ENCODE peak calls at places on chromosomes 16 and 17, in eight cellular contexts. A, P, N, C, O, X, M and R are unnamed samples.

GRCh38 chr16:89909777-89910716 is 8.6 kb upstream of the MC1R start:
- DNase-seq in C (peak), M (peak), O (peak), X (peak), P (peak), N (peak), A (peak), R (peak)

GRCh38 chr17:35051183-35051578 is 12.3 kb downstream of the RFFL start:
- DNase-seq in O (peak), C (no peak), M (no peak), X (no peak), A (peak), N (no peak), P (no peak), R (no peak)

GRCh38 chr17:81648707-81649085 is 7.6 kb downstream of the PDE6G start:
- DNase-seq in O (no peak), A (no peak), P (no peak), N (no peak), X (no peak), M (no peak), C (no peak), R (no peak)

GRCh38 chr16:660459-661183 is 7.3 kb upstream of the RHOT2 start:
- DNase-seq in O (peak), M (peak), C (peak), X (peak), A (peak), N (peak), P (peak), R (peak)

GRCh38 chr16:51637744-51638100 is 486.7 kb upstream of the SALL1 start:
- DNase-seq in O (no peak), P (no peak), X (no peak), N (no peak), M (no peak), C (no peak), A (peak), R (peak)

GRCh38 chr17:57861000-57861736 is 11.3 kb upstream of the MRPS23 start:
- DNase-seq in C (no peak), N (peak), M (peak), P (peak), X (no peak), A (peak), O (peak), R (peak)

GRCh38 chr17:78137392-78138203 is 7.0 kb downstream of the TMC8 start:
- DNase-seq in O (no peak), X (no peak), N (peak), M (no peak), A (no peak), P (no peak), C (no peak), R (no peak)

GRCh38 chr17:81097134-81097942 is 62.4 kb downstream of the BAIAP2 start:
- DNase-seq in O (peak), M (peak), P (peak), C (peak), N (peak), X (peak), A (peak), R (peak)

GRCh38 chr17:10357768-10358167 is 15.0 kb downstream of the MYH13 start:
- DNase-seq in M (no peak), X (no peak), N (no peak), C (no peak), A (no peak), P (peak), O (no peak), R (no peak)

GRCh38 chr16:73846292-73846849 is 450.2 kb upstream of the PSMD7 start:
- DNase-seq in N (no peak), M (no peak), X (no peak), C (peak), O (no peak), P (no peak), A (no peak), R (no peak)